ENCODE peak calls at places on chromosome 22, in seven cellular contexts. N is heart right ventricle; P is stimulated activated CD8-positive, alpha-beta memory T cell treated with anti-CD3 and anti-CD28 coated beads, Interleukin-15, amount 100 ng/mL, for 48 hours; F is central memory CD4-positive, alpha-beta T cell; T is GM06990; D is activated CD4-positive, alpha-beta T cell treated with anti-CD3 and anti-CD28 coated beads, Interleukin-2, amount 50 U/mL, for 48 hours; Q is A172. S is an unnamed sample.
A peak's percentile ranks its signal among the peaks of the same experiment; 100 is the strongest.

GRCh38 chr22:20423636-20424511 is 13.8 kb downstream of the SCARF2 start:
- DNase-seq in N (no peak), Q (no peak), T (no peak), P (no peak), D (no peak), F (no peak), S (no peak)

GRCh38 chr22:17773606-17774205 is 563 bp downstream of the BID start:
- DNase-seq in P (peak; percentile 70), Q (no peak), F (peak; percentile 56), D (peak; percentile 64), T (peak; percentile 76), N (no peak), S (peak; percentile 78)

GRCh38 chr22:42179616-42180015 is 49.0 kb upstream of the CYP2D6 start:
- DNase-seq in Q (peak; percentile 71), N (no peak), D (no peak), F (no peak), T (no peak), P (no peak), S (no peak)

GRCh38 chr22:20431520-20432237 is 5.9 kb downstream of the SCARF2 start:
- DNase-seq in D (no peak), P (no peak), F (no peak), Q (no peak), T (no peak), N (no peak), S (peak; percentile 49)

GRCh38 chr22:19870153-19871022 is 15.7 kb upstream of the GNB1L start:
- DNase-seq in T (no peak), D (no peak), F (no peak), P (no peak), N (no peak), Q (no peak), S (no peak)

GRCh38 chr22:42282943-42283287 is 12.5 kb upstream of the TCF20 start:
- DNase-seq in T (no peak), Q (no peak), F (no peak), D (no peak), P (no peak), N (no peak), S (no peak)

GRCh38 chr22:40157546-40157945 is 20.2 kb upstream of the TNRC6B start:
- DNase-seq in D (no peak), N (no peak), Q (no peak), P (no peak), F (no peak), T (no peak), S (no peak)

GRCh38 chr22:29799217-29799680 is 32.1 kb downstream of the UQCR10 start:
- DNase-seq in N (peak; percentile 90), Q (peak; percentile 88), P (no peak), T (no peak), F (no peak), D (no peak), S (no peak)

GRCh38 chr22:24583221-24583971 is 9.5 kb downstream of the LRRC75B start:
- DNase-seq in T (no peak), D (no peak), P (no peak), F (no peak), Q (peak; percentile 23), N (no peak), S (no peak)

GRCh38 chr22:25332386-25332785 is 112.9 kb downstream of the CRYBB2 start:
- DNase-seq in P (no peak), N (no peak), D (no peak), T (no peak), Q (no peak), F (no peak), S (no peak)

GRCh38 chr22:48331266-48331665 is 1496.4 kb downstream of the BRD1 start:
- DNase-seq in F (no peak), P (no peak), T (no peak), D (no peak), Q (no peak), N (no peak), S (no peak)

GRCh38 chr22:45544588-45545170 is 42.0 kb downstream of the FBLN1 start:
- DNase-seq in N (peak; percentile 24), T (no peak), F (no peak), P (no peak), Q (peak; percentile 53), D (no peak), S (no peak)

GRCh38 chr22:20324139-20324516 is 4.3 kb upstream of the DGCR6L start:
- DNase-seq in Q (no peak), P (peak; percentile 40), T (no peak), F (peak; percentile 39), D (peak; percentile 57), N (no peak), S (no peak)

GRCh38 chr22:44970291-44970690 is 39.5 kb downstream of the PHF21B start:
- DNase-seq in T (no peak), Q (no peak), D (no peak), N (no peak), P (no peak), F (no peak), S (no peak)

GRCh38 chr22:16838073-16838472 is 12.9 kb upstream of the XKR3 start:
- DNase-seq in T (no peak), N (no peak), F (no peak), D (no peak), Q (no peak), P (no peak), S (no peak)

GRCh38 chr22:39363751-39364484 is 14.1 kb downstream of the SYNGR1 start:
- DNase-seq in T (no peak), F (no peak), N (no peak), P (no peak), Q (no peak), D (no peak), S (no peak)

GRCh38 chr22:19694696-19695095 is 19.6 kb upstream of the SEPTIN5 start:
- DNase-seq in Q (no peak), P (no peak), D (no peak), N (no peak), T (no peak), F (no peak), S (no peak)

GRCh38 chr22:38700271-38700788 is 413 bp downstream of the JOSD1 start:
- DNase-seq in T (no peak), F (no peak), Q (no peak), D (peak; percentile 57), N (peak; percentile 72), P (no peak), S (no peak)

GRCh38 chr22:23071163-23072034 is 1.1 kb downstream of the GNAZ start:
- DNase-seq in P (no peak), T (no peak), N (no peak), D (no peak), Q (no peak), F (no peak), S (no peak)

GRCh38 chr22:29883045-29883830 is at the start of gene MTMR3:
- DNase-seq in N (peak; percentile 94), T (peak; percentile 90), F (peak; percentile 84), Q (peak; percentile 51), D (peak; percentile 95), P (peak; percentile 89), S (peak; percentile 87)

GRCh38 chr22:29041408-29041807 is 20.2 kb downstream of the C22orf31 start:
- DNase-seq in N (no peak), T (no peak), Q (no peak), F (no peak), D (no peak), P (no peak), S (no peak)

GRCh38 chr22:39443416-39443815 is 13.4 kb upstream of the MGAT3 start:
- DNase-seq in Q (no peak), F (no peak), N (no peak), P (no peak), T (no peak), D (no peak), S (no peak)

GRCh38 chr22:41781508-41781906 is 19.0 kb upstream of the CCDC134 start:
- DNase-seq in N (no peak), Q (no peak), F (no peak), T (no peak), P (no peak), D (no peak), S (no peak)

GRCh38 chr22:47164514-47165337 is 402.3 kb downstream of the TBC1D22A start:
- DNase-seq in D (no peak), F (no peak), Q (no peak), N (no peak), P (no peak), T (no peak), S (no peak)

GRCh38 chr22:48630848-48631247 is 1196.8 kb downstream of the BRD1 start:
- DNase-seq in Q (no peak), P (no peak), N (no peak), T (no peak), F (no peak), D (no peak), S (no peak)

GRCh38 chr22:50304528-50305392 is 2.7 kb downstream of the PLXNB2 start:
- DNase-seq in N (peak; percentile 46), T (no peak), F (no peak), D (no peak), Q (peak; percentile 48), P (no peak), S (no peak)

GRCh38 chr22:28963362-28963761 is 80.0 kb downstream of the ZNRF3 start:
- DNase-seq in D (no peak), N (no peak), P (no peak), T (no peak), F (no peak), Q (no peak), S (no peak)

S was measured in GM20000.